ENCODE peak calls at places on chromosomes 6 and 20, in eight cellular contexts. L is NCI-H748 treated with DMSO at 0.1 percent for 48 hours, D is fibroblast of the conjunctiva, K is islet precursor cell, O is left colon, E is midbrain, T is psoas muscle, W is heart left ventricle. Q is an unnamed sample.

GRCh38 chr6:130482645-130483390 is 117.0 kb downstream of the TMEM200A start:
- DNase-seq in L (no peak), D (no peak), K (no peak), O (no peak), E (no peak), T (no peak), W (no peak), Q (no peak)

GRCh38 chr6:99402458-99402857 is 8.5 kb upstream of the COQ3 start:
- DNase-seq in L (no peak), D (no peak), K (no peak), O (no peak), E (no peak), T (no peak), W (no peak), Q (no peak)

GRCh38 chr6:149452062-149452939 is 32.5 kb downstream of the ZC3H12D start:
- DNase-seq in L (no peak), D (no peak), K (no peak), O (peak), E (no peak), T (no peak), W (no peak), Q (no peak)

GRCh38 chr20:10761232-10761631 is 87.4 kb upstream of the JAG1 start:
- DNase-seq in L (no peak), D (peak), K (no peak), O (no peak), E (no peak), T (no peak), W (no peak), Q (no peak)

GRCh38 chr6:150279533-150279932 is 89.3 kb upstream of the IYD start:
- DNase-seq in L (no peak), D (no peak), K (no peak), O (no peak), E (no peak), T (no peak), W (no peak), Q (no peak)

GRCh38 chr20:35295058-35295457 is 2.8 kb upstream of the FAM83C start:
- DNase-seq in L (no peak), D (no peak), K (no peak), O (no peak), E (no peak), T (no peak), W (no peak), Q (no peak)

GRCh38 chr6:79413562-79414002 is 123.6 kb downstream of the LCA5 start:
- DNase-seq in L (no peak), D (peak), K (no peak), O (no peak), E (no peak), T (no peak), W (no peak), Q (no peak)

GRCh38 chr6:140140891-140141290 is 766.4 kb upstream of the CITED2 start:
- DNase-seq in L (no peak), D (no peak), K (no peak), O (no peak), E (no peak), T (no peak), W (no peak), Q (no peak)

GRCh38 chr20:32589256-32589655 is 4.1 kb upstream of the NOL4L start:
- DNase-seq in L (no peak), D (no peak), K (peak), O (no peak), E (no peak), T (no peak), W (no peak), Q (no peak)

GRCh38 chr6:41278699-41279405 is 7.6 kb downstream of the TREM1 start:
- DNase-seq in L (peak), D (peak), K (peak), O (peak), E (peak), T (peak), W (peak), Q (peak)

GRCh38 chr6:45678063-45678620 is 300.4 kb upstream of the SUPT3H start:
- DNase-seq in L (no peak), D (no peak), K (no peak), O (no peak), E (peak), T (no peak), W (no peak), Q (no peak)

GRCh38 chr6:11251553-11252358 is 19.3 kb upstream of the NEDD9 start:
- DNase-seq in L (no peak), D (no peak), K (no peak), O (no peak), E (peak), T (no peak), W (peak), Q (no peak)

GRCh38 chr6:148736779-148737412 is 9.9 kb upstream of the UST start:
- DNase-seq in L (no peak), D (no peak), K (no peak), O (no peak), E (no peak), T (no peak), W (no peak), Q (no peak)

GRCh38 chr6:111978826-111979225 is 75.1 kb upstream of the CCN6 start:
- DNase-seq in L (no peak), D (no peak), K (peak), O (no peak), E (no peak), T (no peak), W (no peak), Q (no peak)

GRCh38 chr20:39825524-39825923 is 863.4 kb downstream of the DHX35 start:
- DNase-seq in L (no peak), D (no peak), K (no peak), O (no peak), E (no peak), T (no peak), W (no peak), Q (no peak)

GRCh38 chr6:138334000-138334399 is 43.7 kb upstream of the SMIM28 start:
- DNase-seq in L (no peak), D (no peak), K (no peak), O (no peak), E (no peak), T (no peak), W (no peak), Q (no peak)

GRCh38 chr20:8798505-8798904 is 270.4 kb upstream of the PLCB4 start:
- DNase-seq in L (no peak), D (no peak), K (no peak), O (no peak), E (no peak), T (no peak), W (no peak), Q (no peak)